ENCODE peak calls at places on chromosomes 12 and 14, in eight cellular contexts. A, R, F, I, V, P, Y and K are unnamed samples. For H3K4me1, the result is how much of the 10 kb centered on the place peaks cover.

GRCh38 chr12:70824511-70824910 is 96.0 kb downstream of the PTPRR start:
- DNase-seq in V (no peak), A (no peak), P (no peak), Y (no peak), F (no peak), R (no peak), I (no peak), K (no peak)

GRCh38 chr12:96108321-96108720 is 72.9 kb upstream of the LTA4H start:
- DNase-seq in R (no peak), I (no peak), A (peak), V (peak), Y (peak), P (no peak), F (peak), K (peak)

GRCh38 chr14:58072288-58073071 is 79.5 kb downstream of the ARMH4 start:
- DNase-seq in P (peak), A (no peak), I (peak), V (peak), R (peak), F (peak), Y (no peak), K (peak)

GRCh38 chr12:93419388-93420034 is 22.2 kb downstream of the UBE2N start:
- DNase-seq in Y (no peak), P (peak), F (peak), V (no peak), I (no peak), A (no peak), R (no peak), K (no peak)

GRCh38 chr14:26163761-26164160 is 434.1 kb downstream of the NOVA1 start:
- DNase-seq in F (peak), A (no peak), I (no peak), R (peak), Y (no peak), V (no peak), P (peak), K (peak)

GRCh38 chr12:32501835-32502333 is 102.5 kb downstream of the FGD4 start:
- DNase-seq in I (peak), Y (no peak), P (peak), V (peak), A (no peak), F (peak), R (peak), K (peak)

GRCh38 chr14:34179723-34180122 is 228.8 kb upstream of the EGLN3 start:
- DNase-seq in I (no peak), V (no peak), A (no peak), F (no peak), R (no peak), Y (no peak), P (no peak), K (no peak)

GRCh38 chr14:50775357-50775756 is 55.6 kb downstream of the NIN start:
- DNase-seq in I (no peak), Y (no peak), P (peak), R (no peak), V (no peak), A (no peak), F (peak), K (no peak)

GRCh38 chr14:94269156-94269555 is 23.9 kb downstream of the SERPINA10 start:
- DNase-seq in R (no peak), V (no peak), F (no peak), I (peak), P (no peak), A (no peak), Y (no peak), K (no peak)

GRCh38 chr12:77493769-77494168 is 336.9 kb upstream of the NAV3 start:
- DNase-seq in V (no peak), F (no peak), Y (no peak), A (no peak), P (no peak), I (no peak), R (no peak), K (no peak)

GRCh38 chr12:109475993-109476806 is 900 bp downstream of the KCTD10 start:
- DNase-seq in F (no peak), V (no peak), A (no peak), Y (no peak), P (peak), I (no peak), R (no peak), K (no peak)

GRCh38 chr14:84202486-84202885 is 1327.5 kb upstream of the FLRT2 start:
- DNase-seq in A (no peak), P (no peak), Y (no peak), V (no peak), F (no peak), I (no peak), R (no peak), K (no peak)

GRCh38 chr14:26636571-26636970 is 38.7 kb upstream of the NOVA1 start:
- DNase-seq in R (no peak), V (no peak), A (no peak), P (no peak), I (no peak), F (no peak), Y (no peak), K (no peak)

GRCh38 chr12:109612975-109613502 is 39.4 kb downstream of the MVK start:
- DNase-seq in P (peak), R (no peak), F (no peak), A (no peak), V (no peak), Y (no peak), I (no peak), K (no peak)

GRCh38 chr12:9115731-9116689 is at the start of gene A2M:
- DNase-seq in I (peak), F (peak), A (no peak), Y (no peak), R (no peak), P (peak), V (peak), K (no peak)

GRCh38 chr14:56341766-56342418 is 223.7 kb downstream of the PELI2 start:
- DNase-seq in I (no peak), V (no peak), Y (no peak), P (peak), R (no peak), F (peak), A (no peak), K (no peak)

GRCh38 chr14:61486930-61487495 is 165.6 kb downstream of the PRKCH start:
- DNase-seq in F (no peak), V (no peak), P (no peak), R (no peak), A (no peak), I (no peak), Y (no peak), K (no peak)

GRCh38 chr12:2168808-2169207 is 116.0 kb downstream of the CACNA1C start:
- DNase-seq in R (no peak), P (no peak), F (no peak), V (no peak), Y (no peak), A (no peak), I (no peak), K (no peak)

GRCh38 chr12:126362964-126363363 is 1297.7 kb downstream of the AACS start:
- DNase-seq in F (no peak), P (no peak), I (peak), A (no peak), V (no peak), Y (no peak), R (no peak), K (no peak)

GRCh38 chr12:64173456-64173855 is 48.6 kb downstream of the KICS2 start:
- DNase-seq in F (no peak), I (no peak), V (no peak), R (no peak), Y (no peak), A (no peak), P (no peak), K (no peak)

GRCh38 chr12:5083955-5084849 is 40.5 kb downstream of the KCNA5 start:
- DNase-seq in V (no peak), R (no peak), P (peak), Y (no peak), A (no peak), I (peak), F (peak), K (peak)

GRCh38 chr12:2113501-2113912 is 60.7 kb downstream of the CACNA1C start:
- DNase-seq in F (no peak), R (no peak), V (no peak), P (no peak), A (peak), I (no peak), Y (no peak), K (no peak)

GRCh38 chr12:100481021-100481420 is 7.4 kb downstream of the NR1H4 start:
- DNase-seq in R (no peak), P (no peak), V (no peak), I (no peak), Y (no peak), A (no peak), F (no peak), K (no peak)

GRCh38 chr12:41507286-41507685 is 319.2 kb downstream of the PDZRN4 start:
- DNase-seq in F (no peak), R (no peak), V (no peak), P (no peak), Y (no peak), A (no peak), I (no peak), K (no peak)

GRCh38 chr14:92323916-92324818 is 1.2 kb downstream of the SLC24A4 start:
- DNase-seq in V (no peak), I (no peak), F (no peak), A (no peak), P (no peak), R (no peak), Y (no peak), K (no peak)

GRCh38 chr12:117064596-117064995 is 34.6 kb downstream of the TESC start:
- DNase-seq in Y (no peak), P (no peak), F (no peak), V (no peak), R (no peak), A (no peak), I (no peak), K (no peak)

GRCh38 chr12:107242189-107242588 is 148.8 kb upstream of the CRY1 start:
- DNase-seq in P (no peak), R (no peak), F (peak), I (no peak), A (no peak), V (no peak), Y (no peak), K (no peak)

GRCh38 chr14:75042040-75042439 is 9.2 kb downstream of the MLH3 start:
- DNase-seq in P (no peak), V (no peak), I (no peak), A (no peak), F (peak), R (no peak), Y (no peak), K (no peak)

GRCh38 chr12:106871477-106871876 is 84.2 kb upstream of the TMEM263 start:
- DNase-seq in I (no peak), F (no peak), V (no peak), R (no peak), Y (no peak), A (no peak), P (peak), K (no peak)

GRCh38 chr12:65923228-65923627 is 98.9 kb downstream of the HMGA2 start:
- DNase-seq in P (no peak), R (no peak), V (no peak), F (no peak), A (no peak), Y (no peak), I (no peak), K (no peak)

GRCh38 chr14:71923471-71923870 is 8.8 kb upstream of the RGS6 start:
- DNase-seq in I (no peak), R (no peak), A (no peak), V (no peak), F (no peak), P (no peak), Y (no peak), K (no peak)

GRCh38 chr12:24852420-24852819 is 96.5 kb downstream of the BCAT1 start:
- DNase-seq in V (no peak), P (peak), I (no peak), F (peak), Y (no peak), A (no peak), R (no peak), K (no peak)

GRCh38 chr12:79655036-79655435 is 35.7 kb downstream of the PAWR start:
- DNase-seq in A (no peak), I (no peak), Y (no peak), F (no peak), P (no peak), R (no peak), V (no peak), K (peak)

GRCh38 chr14:98200621-98201020 is 1071.4 kb downstream of the BCL11B start:
- DNase-seq in V (no peak), Y (no peak), P (no peak), A (no peak), F (no peak), R (no peak), I (no peak), K (no peak)

GRCh38 chr12:67524861-67525499 is 123.6 kb upstream of the DYRK2 start:
- DNase-seq in F (no peak), R (no peak), V (no peak), P (no peak), I (no peak), A (no peak), Y (no peak), K (no peak)

GRCh38 chr12:3129301-3130052 is 52.3 kb downstream of the TSPAN9 start:
- DNase-seq in R (no peak), P (peak), V (no peak), A (no peak), F (no peak), I (no peak), Y (no peak), K (no peak)

GRCh38 chr12:58156697-58157096 is 215.3 kb downstream of the ATP23 start:
- DNase-seq in A (no peak), P (no peak), V (no peak), R (no peak), I (no peak), Y (no peak), F (no peak), K (no peak)

DNA sequence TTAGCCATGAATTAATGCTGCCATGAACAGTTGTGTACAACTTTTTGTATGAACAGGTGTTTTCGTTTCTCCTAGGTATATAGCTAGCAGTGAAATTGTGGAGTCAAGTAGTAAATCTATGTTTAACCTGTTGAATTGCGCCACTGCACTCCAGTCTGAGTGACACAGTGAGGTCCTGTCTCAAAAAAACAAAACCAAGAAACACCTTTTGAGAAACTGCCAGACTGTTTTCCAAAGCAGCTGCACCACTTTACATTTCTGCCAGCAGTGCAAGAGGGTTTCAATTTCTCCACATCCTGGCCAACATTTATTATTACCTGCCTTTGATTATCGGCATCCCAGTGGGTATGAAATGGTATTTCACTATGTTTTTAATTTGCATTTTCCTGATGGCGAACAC is 3.3 kb upstream of the PLEKHG3 start:
- DNase-seq in F (no peak), R (no peak), I (no peak), V (no peak), Y (no peak), P (no peak), A (no peak), K (no peak)
- H3K4me1 ChIP-seq in F (under half), R (under half), I (under half), V (under half), Y (under half), P (under half), A (under half), K (under half)

GRCh38 chr12:11876301-11876700 is 194.4 kb upstream of the BCL2L14 start:
- DNase-seq in I (no peak), P (no peak), F (no peak), Y (no peak), V (no peak), R (no peak), A (no peak), K (no peak)
- H3K4me1 ChIP-seq in I (under half), P (under half), F (under half), Y (under half), V (under half), R (under half), A (half or more), K (under half)

GRCh38 chr14:77040995-77041744 is 12.7 kb upstream of the IRF2BPL start:
- DNase-seq in A (no peak), R (no peak), P (no peak), Y (no peak), I (no peak), V (peak), F (no peak), K (no peak)
- H3K4me1 ChIP-seq in A (half or more), R (under half), P (half or more), Y (half or more), I (half or more), V (under half), F (half or more), K (under half)

GRCh38 chr14:102813691-102814090 is 36.4 kb downstream of the TRAF3 start:
- DNase-seq in I (no peak), F (no peak), R (no peak), P (no peak), A (no peak), V (no peak), Y (no peak), K (no peak)

GRCh38 chr14:102810523-102810922 is 33.3 kb downstream of the TRAF3 start:
- DNase-seq in Y (no peak), V (no peak), F (no peak), I (no peak), A (no peak), P (no peak), R (no peak), K (no peak)

GRCh38 chr14:102809870-102810269 is 32.6 kb downstream of the TRAF3 start:
- DNase-seq in Y (no peak), F (no peak), V (no peak), A (no peak), I (no peak), P (no peak), R (no peak), K (no peak)

GRCh38 chr14:102811254-102811963 is 34.2 kb downstream of the TRAF3 start:
- DNase-seq in I (no peak), P (no peak), A (no peak), R (no peak), V (peak), Y (no peak), F (no peak), K (no peak)

DNA sequence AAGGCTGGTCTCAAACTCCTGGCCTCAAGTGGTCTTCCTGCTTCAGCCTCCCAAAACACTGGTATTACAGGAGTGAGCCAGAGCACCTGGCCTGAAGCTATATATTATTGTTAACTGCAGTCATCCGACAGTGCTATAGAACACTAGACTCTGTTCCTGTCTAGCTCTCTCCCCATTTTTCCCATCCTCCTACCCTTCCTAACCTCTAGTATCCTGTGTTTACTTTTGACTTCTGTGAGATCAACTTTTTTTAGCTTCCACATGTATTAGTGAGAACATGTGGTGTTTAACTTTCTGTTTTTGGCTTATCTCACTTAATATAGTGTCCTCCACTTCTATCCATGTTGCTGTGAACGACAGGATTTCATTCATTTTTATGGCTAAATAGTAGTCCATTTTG is 34.7 kb downstream of the TRAF3 start:
- DNase-seq in Y (no peak), A (no peak), P (no peak), R (no peak), I (no peak), V (no peak), F (no peak), K (no peak)
- H3K4me1 ChIP-seq in Y (under half), A (under half), P (under half), R (under half), I (under half), V (under half), F (under half), K (under half)

GRCh38 chr12:105107176-105107496 is 395 bp upstream of the WASHC4 start:
- DNase-seq in P (peak), R (no peak), V (no peak), A (no peak), F (no peak), Y (no peak), I (no peak), K (no peak)
- H3K4me1 ChIP-seq in P (under half), R (under half), V (under half), A (half or more), F (under half), Y (under half), I (under half), K (under half)

GRCh38 chr14:91233936-91234790 is 10.3 kb downstream of the GPR68 start:
- DNase-seq in P (no peak), Y (no peak), V (no peak), I (no peak), F (no peak), R (no peak), A (no peak), K (no peak)

GRCh38 chr14:91234791-91235114 is 9.8 kb downstream of the GPR68 start:
- DNase-seq in R (no peak), V (no peak), Y (no peak), F (no peak), I (no peak), P (no peak), A (no peak), K (no peak)

GRCh38 chr14:91231446-91231845 is 13.1 kb downstream of the GPR68 start:
- DNase-seq in R (no peak), I (no peak), A (no peak), F (no peak), P (peak), Y (no peak), V (no peak), K (no peak)

GRCh38 chr14:91232052-91232451 is 12.5 kb downstream of the GPR68 start:
- DNase-seq in F (no peak), V (no peak), Y (no peak), I (no peak), P (no peak), A (no peak), R (no peak), K (no peak)

GRCh38 chr14:91232631-91233030 is 11.9 kb downstream of the GPR68 start:
- DNase-seq in R (no peak), I (no peak), V (no peak), Y (no peak), P (no peak), F (no peak), A (no peak), K (no peak)
- H3K4me1 ChIP-seq in R (under half), I (under half), V (under half), Y (under half), P (half or more), F (under half), A (under half), K (under half)

DNA sequence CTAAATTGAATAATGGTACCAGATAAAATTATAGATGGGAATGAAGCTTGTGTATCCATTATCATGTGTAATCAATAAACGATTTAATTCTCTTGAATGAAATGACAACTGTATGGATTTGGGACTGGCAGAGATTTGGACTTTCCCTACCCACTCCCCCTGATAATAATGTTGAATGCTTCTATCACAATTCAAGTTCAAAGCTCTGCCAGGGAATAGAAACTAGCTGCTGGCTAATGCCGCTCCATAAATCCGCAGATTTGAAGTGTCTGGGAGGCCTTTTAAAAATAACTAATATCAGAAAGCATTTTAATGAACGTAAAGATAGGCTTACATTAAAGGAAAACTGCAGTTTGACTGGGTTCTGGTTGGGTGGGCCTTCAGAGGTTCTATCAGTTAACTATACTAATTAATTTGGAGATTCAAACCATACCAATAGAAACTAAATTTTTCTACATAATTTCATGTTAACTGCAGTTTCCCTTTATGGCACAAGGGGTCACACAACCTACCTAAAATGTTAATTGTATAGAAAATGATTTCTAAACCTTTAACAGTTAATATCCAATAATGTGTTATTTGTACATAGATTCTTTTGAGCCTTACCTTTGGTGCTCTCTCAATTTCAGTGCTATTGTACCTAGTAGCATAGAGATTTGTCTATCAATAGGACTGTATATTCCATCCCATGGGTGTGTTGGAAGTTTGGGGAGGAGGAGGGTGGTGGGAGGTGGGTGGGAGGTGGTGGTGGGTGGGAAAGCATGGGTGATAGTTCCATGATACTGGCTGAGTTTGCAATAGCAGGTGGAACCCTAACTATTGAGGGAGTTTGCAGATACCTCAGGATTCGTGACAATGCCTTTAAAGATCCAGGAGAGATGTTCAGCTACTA is 4.9 kb downstream of the HNRNPA1 start:
- DNase-seq in R (no peak), V (no peak), I (no peak), Y (no peak), F (no peak), P (peak), A (no peak), K (no peak)
- H3K4me1 ChIP-seq in R (under half), V (under half), I (under half), Y (under half), F (under half), P (under half), A (half or more), K (under half)

GRCh38 chr14:21087294-21088091 is 11.0 kb downstream of the ZNF219 start:
- DNase-seq in P (peak), I (no peak), A (no peak), Y (no peak), F (peak), R (no peak), V (no peak), K (no peak)
- H3K4me1 ChIP-seq in P (under half), I (under half), A (under half), Y (under half), F (under half), R (under half), V (under half), K (under half)